ENCODE peak calls at places on chromosomes 1 and 21, in five cellular contexts. V, N, X, F and U are unnamed samples.

GRCh38 chr21:9837946-9838801 is 683.2 kb upstream of the TPTE start:
- DNase-seq in V (no peak), N (no peak), X (no peak), F (no peak), U (no peak)

GRCh38 chr1:21904725-21905520 is 32.2 kb downstream of the HSPG2 start:
- DNase-seq in V (peak; percentile 90), N (peak; percentile 88), X (no peak), F (no peak), U (peak; percentile 90)

GRCh38 chr1:10779841-10780240 is 16.6 kb downstream of the CASZ1 start:
- DNase-seq in V (no peak), N (no peak), X (no peak), F (no peak), U (no peak)

GRCh38 chr1:34057751-34058150 is 107.3 kb downstream of the CSMD2 start:
- DNase-seq in V (no peak), N (no peak), X (no peak), F (no peak), U (no peak)

GRCh38 chr1:161473363-161473762 is 31.9 kb upstream of the FCGR2A start:
- DNase-seq in V (no peak), N (peak; percentile 49), X (peak; percentile 21), F (peak; percentile 78), U (no peak)

GRCh38 chr21:41769106-41769505 is 2.3 kb upstream of the RIPK4 start:
- DNase-seq in V (no peak), N (no peak), X (no peak), F (no peak), U (no peak)

GRCh38 chr1:10824821-10825540 is 28.5 kb upstream of the CASZ1 start:
- DNase-seq in V (peak; percentile 77), N (peak; percentile 29), X (no peak), F (peak; percentile 53), U (no peak)

GRCh38 chr1:215665212-215665611 is 98.1 kb downstream of the KCTD3 start:
- DNase-seq in V (peak; percentile 94), N (peak; percentile 7), X (no peak), F (no peak), U (no peak)

GRCh38 chr1:201740609-201741231 is 88.2 kb upstream of the IPO9 start:
- DNase-seq in V (no peak), N (no peak), X (no peak), F (peak; percentile 54), U (no peak)

GRCh38 chr1:165773324-165773965 is 4.8 kb upstream of the TMCO1 start:
- DNase-seq in V (peak; percentile 89), N (peak; percentile 67), X (no peak), F (peak; percentile 18), U (peak; percentile 55)

GRCh38 chr21:34967509-34968289 is 81.4 kb downstream of the RUNX1 start:
- DNase-seq in V (peak; percentile 35), N (peak; percentile 86), X (no peak), F (peak; percentile 44), U (peak; percentile 64)

GRCh38 chr1:222171005-222171404 is 376.9 kb downstream of the HHIPL2 start:
- DNase-seq in V (peak; percentile 70), N (peak; percentile 58), X (no peak), F (peak; percentile 75), U (peak; percentile 58)

GRCh38 chr1:165408518-165408917 is 36.4 kb downstream of the RXRG start:
- DNase-seq in V (peak; percentile 37), N (peak; percentile 63), X (peak; percentile 29), F (peak; percentile 86), U (peak; percentile 79)

GRCh38 chr1:7495894-7496293 is 275.2 kb upstream of the VAMP3 start:
- DNase-seq in V (no peak), N (no peak), X (peak; percentile 20), F (no peak), U (no peak)

GRCh38 chr1:222670110-222670509 is 42.2 kb downstream of the AIDA start:
- DNase-seq in V (no peak), N (no peak), X (no peak), F (no peak), U (no peak)

GRCh38 chr1:18110968-18111367 is 3.4 kb downstream of the IGSF21 start:
- DNase-seq in V (no peak), N (no peak), X (no peak), F (no peak), U (no peak)

GRCh38 chr1:214550339-214551051 is 907 bp downstream of the PTPN14 start:
- DNase-seq in V (no peak), N (peak; percentile 26), X (no peak), F (peak; percentile 53), U (no peak)

GRCh38 chr1:3629561-3630160 is 4.8 kb downstream of the TPRG1L start:
- DNase-seq in V (no peak), N (no peak), X (no peak), F (no peak), U (no peak)

GRCh38 chr1:93347319-93347899 is 1.7 kb downstream of the DR1 start:
- DNase-seq in V (no peak), N (no peak), X (no peak), F (no peak), U (no peak)

GRCh38 chr1:10210841-10211804 is 753 bp downstream of the KIF1B start:
- DNase-seq in V (peak; percentile 91), N (peak; percentile 92), X (peak; percentile 60), F (peak; percentile 88), U (peak; percentile 83)

GRCh38 chr1:151189638-151190445 is at the start of gene VPS72:
- DNase-seq in V (peak; percentile 88), N (peak; percentile 92), X (peak; percentile 76), F (peak; percentile 95), U (peak; percentile 81)

GRCh38 chr21:35508389-35508888 is 459.3 kb upstream of the RUNX1 start:
- DNase-seq in V (peak; percentile 65), N (peak; percentile 91), X (peak; percentile 17), F (peak; percentile 94), U (peak; percentile 63)

GRCh38 chr1:222829868-222830267 is 15.0 kb downstream of the DISP1 start:
- DNase-seq in V (peak; percentile 82), N (peak; percentile 75), X (no peak), F (no peak), U (no peak)

GRCh38 chr1:210496063-210496462 is 167.4 kb downstream of the HHAT start:
- DNase-seq in V (peak; percentile 92), N (no peak), X (no peak), F (no peak), U (no peak)

GRCh38 chr1:218424528-218424927 is 79.4 kb downstream of the TGFB2 start:
- DNase-seq in V (no peak), N (no peak), X (no peak), F (no peak), U (no peak)

GRCh38 chr1:10850026-10850425 is 53.6 kb upstream of the CASZ1 start:
- DNase-seq in V (no peak), N (no peak), X (no peak), F (no peak), U (no peak)

GRCh38 chr1:2239384-2239985 is 11.4 kb downstream of the SKI start:
- DNase-seq in V (no peak), N (no peak), X (no peak), F (no peak), U (no peak)

DNA sequence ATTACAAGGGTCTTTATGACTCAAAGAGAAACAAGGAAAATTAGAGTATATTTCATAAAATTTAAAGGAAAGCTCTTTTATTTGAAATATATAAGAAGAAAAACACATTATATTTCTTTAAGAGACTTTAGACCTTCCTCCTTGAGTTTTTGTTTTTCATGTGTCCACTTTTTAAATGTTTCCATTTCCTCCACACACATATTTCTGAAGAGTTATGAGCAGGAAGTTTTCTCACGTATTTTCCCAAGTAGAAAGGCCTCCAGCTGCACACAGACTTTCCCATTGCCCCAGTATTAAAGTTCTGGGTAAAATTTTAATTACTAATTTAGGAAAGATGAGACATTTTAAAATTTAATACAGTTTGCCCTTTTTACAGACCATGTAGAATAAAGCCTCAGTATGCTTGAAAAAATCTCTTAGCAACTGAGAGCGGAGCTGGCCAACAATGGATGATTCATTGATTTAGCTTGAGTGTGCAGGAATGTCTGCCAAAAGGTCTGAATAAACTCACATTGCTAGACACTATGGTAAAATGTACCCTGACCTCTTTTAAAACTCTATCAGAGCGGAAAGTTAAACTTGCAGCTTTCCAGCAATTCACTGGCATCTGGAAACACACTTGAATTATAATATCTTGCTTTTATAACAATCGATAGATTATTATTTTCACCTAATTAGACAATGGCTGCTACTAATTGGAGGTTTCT is 57.9 kb downstream of the DDAH1 start:
- DNase-seq in V (peak; percentile 94), N (peak; percentile 85), X (peak; percentile 18), F (no peak), U (peak; percentile 17)
- H3K4me3 ChIP-seq in V (no peak overlapping the region), N (peak overlapping the region; percentile 57), X (peak overlapping the region; percentile 14), F (no peak overlapping the region), U (no peak overlapping the region)

GRCh38 chr1:59075021-59075420 is 221.9 kb upstream of the FGGY start:
- DNase-seq in V (no peak), N (no peak), X (no peak), F (no peak), U (no peak)
- H3K4ac ChIP-seq in V (no peak overlapping the region), N (no peak overlapping the region), X (no peak overlapping the region), F (no peak overlapping the region), U (no peak overlapping the region)

GRCh38 chr1:38867208-38867607 is 5.9 kb downstream of the MYCBP start:
- DNase-seq in V (no peak), N (no peak), X (no peak), F (no peak), U (peak; percentile 61)
- H3K4me3 ChIP-seq in V (no peak overlapping the region), N (no peak overlapping the region), X (no peak overlapping the region), F (no peak overlapping the region), U (no peak overlapping the region)

DNA sequence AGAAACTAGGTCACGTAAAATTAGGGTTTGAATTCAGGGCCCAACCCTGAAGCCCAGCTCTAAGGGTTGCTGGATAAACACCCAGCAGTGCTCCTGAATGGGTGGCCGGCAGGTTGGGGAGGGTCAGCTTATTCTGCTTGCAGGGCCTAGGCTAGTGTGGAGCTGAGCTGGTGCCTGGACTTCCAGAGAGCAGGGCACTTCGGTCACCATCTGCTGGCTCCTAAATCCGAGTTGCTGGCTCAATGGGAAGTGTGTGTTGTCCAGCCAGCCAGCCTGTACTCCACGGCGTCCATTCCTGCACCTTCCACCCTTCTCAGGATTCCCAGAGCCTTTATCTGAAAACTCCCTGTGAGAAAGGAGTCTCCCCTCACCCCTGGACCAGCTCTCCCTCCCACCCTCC is 23.0 kb downstream of the TRIM67 start:
- DNase-seq in V (no peak), N (no peak), X (no peak), F (no peak), U (no peak)
- H3K4ac ChIP-seq in V (no peak overlapping the region), N (no peak overlapping the region), X (no peak overlapping the region), F (no peak overlapping the region), U (no peak overlapping the region)

GRCh38 chr1:173122958-173123852 is 72.5 kb upstream of the TNFSF18 start:
- DNase-seq in V (peak; percentile 95), N (peak; percentile 98), X (peak; percentile 18), F (peak; percentile 76), U (peak; percentile 91)
- H3K4me3 ChIP-seq in V (peak overlapping the region; percentile 27), N (peak overlapping the region; percentile 68), X (no peak overlapping the region), F (no peak overlapping the region), U (no peak overlapping the region)

DNA sequence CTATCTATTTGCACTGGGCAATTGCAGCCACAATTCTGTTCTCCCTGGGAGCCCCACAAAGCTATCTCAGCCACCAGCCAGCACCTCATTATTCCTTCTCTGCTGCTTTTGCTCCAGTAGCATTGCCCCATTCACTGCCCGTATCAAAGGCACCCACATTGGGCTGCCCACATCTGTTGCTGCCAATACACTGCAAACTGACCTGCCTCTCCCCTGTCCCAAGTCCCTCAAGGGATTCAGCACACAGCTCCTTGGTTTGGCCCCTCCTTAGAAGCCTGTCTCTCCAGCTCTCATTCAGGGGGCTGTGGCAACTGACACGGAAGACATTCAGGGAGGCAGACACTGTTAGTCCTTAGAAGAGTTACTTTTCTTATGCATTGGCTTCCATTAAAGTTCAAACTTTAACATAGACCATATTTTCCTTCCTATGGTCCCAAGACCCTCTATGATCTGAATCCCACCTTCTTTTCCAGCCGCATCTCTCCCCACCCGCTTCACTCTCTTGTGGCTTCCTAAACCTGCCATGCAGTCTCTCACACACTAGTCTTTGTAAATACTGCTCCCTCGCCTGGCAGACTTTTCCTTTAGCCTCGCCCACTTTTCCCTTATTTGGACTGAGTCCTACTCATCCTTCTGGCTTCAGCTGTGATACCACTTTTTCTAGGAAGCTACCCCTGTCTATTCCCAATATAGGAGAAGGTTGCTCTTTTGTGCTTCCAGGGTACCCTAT is 19.3 kb upstream of the KLHDC8A start:
- DNase-seq in V (peak; percentile 68), N (peak; percentile 73), X (peak; percentile 49), F (peak; percentile 85), U (no peak)
- H3K4ac ChIP-seq in V (no peak overlapping the region), N (peak overlapping the region; percentile 59), X (no peak overlapping the region), F (no peak overlapping the region), U (no peak overlapping the region)